ENCODE peak calls at places on chromosomes 13 and 19, in ten cellular contexts. P, S, D, G, C, H, X, R, A and V are unnamed samples.

GRCh38 chr13:51249767-51250741 is 27.9 kb downstream of the FAM124A start:
- DNase-seq in X (no peak), R (no peak), P (no peak), A (no peak), H (no peak), S (no peak), C (no peak), G (no peak), D (no peak), V (no peak)

GRCh38 chr19:9406798-9407352 is 28.5 kb downstream of the ZNF266 start:
- DNase-seq in A (peak; percentile 85), D (peak; percentile 74), S (peak; percentile 4), R (peak; percentile 84), H (peak; percentile 41), P (peak; percentile 80), C (peak; percentile 83), X (no peak), G (peak; percentile 56), V (peak; percentile 49)

GRCh38 chr19:33290956-33291622 is 11.2 kb downstream of the CEBPA start:
- DNase-seq in R (no peak), P (no peak), X (no peak), D (no peak), C (no peak), S (no peak), H (no peak), G (no peak), A (no peak), V (no peak)

GRCh38 chr19:47444388-47444821 is 25.1 kb upstream of the MEIS3 start:
- DNase-seq in C (no peak), G (no peak), H (no peak), R (no peak), D (no peak), X (no peak), A (no peak), S (peak; percentile 24), P (no peak), V (no peak)

GRCh38 chr13:43077446-43077845 is 54.1 kb downstream of the DNAJC15 start:
- DNase-seq in P (no peak), C (no peak), G (no peak), A (no peak), H (no peak), S (no peak), X (no peak), R (no peak), D (no peak), V (no peak)

GRCh38 chr13:52695856-52696255 is 43.2 kb downstream of the SUGT1 start:
- DNase-seq in A (no peak), S (no peak), C (no peak), D (no peak), X (no peak), H (no peak), R (no peak), G (no peak), P (no peak), V (no peak)

GRCh38 chr13:88979465-88980180 is 1308.5 kb downstream of the SLITRK5 start:
- DNase-seq in S (no peak), C (no peak), D (no peak), R (no peak), G (no peak), A (no peak), H (no peak), P (no peak), X (no peak), V (no peak)

GRCh38 chr19:13032837-13033236 is 37.6 kb downstream of the NFIX start:
- DNase-seq in S (no peak), R (no peak), D (no peak), H (no peak), A (no peak), G (no peak), P (no peak), C (no peak), X (no peak), V (no peak)